ENCODE peak calls at places on chromosomes 1 and 21, in nine cellular contexts. O is heart left ventricle, U is colonic mucosa, X is lower lobe of right lung, N is right atrium auricular region, W is pancreas, E is mesenchymal stem cell, K is Karpas-422, M is brain microvascular endothelial cell. P is an unnamed sample. For H3K27me3, the result is how much of the 10 kb centered on the place peaks cover.

GRCh38 chr1:85366391-85366790 is 90.0 kb upstream of the BCL10 start:
- DNase-seq in K (no peak), N (no peak), X (no peak), E (peak), U (no peak), O (no peak), M (peak), W (no peak), P (no peak)

GRCh38 chr1:24955779-24956365 is 25.8 kb upstream of the RUNX3 start:
- DNase-seq in W (no peak), O (no peak), X (no peak), M (no peak), N (no peak), U (no peak), E (no peak), K (no peak), P (no peak)

GRCh38 chr1:118115567-118116272 is 69.3 kb downstream of the SPAG17 start:
- DNase-seq in E (no peak), U (no peak), W (no peak), M (no peak), N (no peak), X (no peak), O (no peak), K (no peak), P (no peak)

GRCh38 chr1:179178965-179179364 is 50.5 kb downstream of the ABL2 start:
- DNase-seq in U (no peak), M (no peak), K (no peak), X (no peak), O (no peak), E (peak), W (no peak), N (no peak), P (no peak)

GRCh38 chr21:36047139-36047538 is 13.2 kb downstream of the SETD4 start:
- DNase-seq in N (no peak), O (no peak), M (no peak), K (no peak), E (no peak), U (no peak), X (no peak), W (no peak), P (no peak)

GRCh38 chr1:53535846-53536245 is 76.6 kb downstream of the DMRTB1 start:
- DNase-seq in O (no peak), W (no peak), U (no peak), K (no peak), N (no peak), M (peak), X (no peak), E (no peak), P (no peak)

GRCh38 chr1:95017775-95018174 is 55.0 kb downstream of the ALG14 start:
- DNase-seq in N (no peak), K (no peak), O (no peak), E (no peak), X (no peak), U (no peak), W (no peak), M (no peak), P (no peak)

GRCh38 chr1:115329965-115330364 is 8.1 kb downstream of the NGF start:
- DNase-seq in O (no peak), E (no peak), N (no peak), M (no peak), U (no peak), K (no peak), X (no peak), W (no peak), P (peak)

GRCh38 chr1:209733409-209734192 is 22.3 kb upstream of the TRAF3IP3 start:
- DNase-seq in W (no peak), X (no peak), O (no peak), U (no peak), M (peak), K (peak), E (no peak), N (no peak), P (no peak)

GRCh38 chr1:233815865-233816264 is 88.6 kb upstream of the SLC35F3 start:
- DNase-seq in M (no peak), K (no peak), E (no peak), X (no peak), O (no peak), U (no peak), W (no peak), N (no peak), P (no peak)

GRCh38 chr1:25712299-25712970 is 87.6 kb upstream of the SELENON start:
- DNase-seq in M (no peak), E (no peak), O (no peak), W (peak), X (no peak), K (no peak), U (no peak), N (no peak), P (no peak)

GRCh38 chr21:20301395-20301794 is 696.8 kb upstream of the NCAM2 start:
- DNase-seq in E (no peak), X (no peak), N (no peak), K (no peak), M (no peak), O (no peak), W (no peak), U (no peak), P (no peak)

GRCh38 chr1:107145637-107146036 is 4.8 kb downstream of the NTNG1 start:
- DNase-seq in O (no peak), E (no peak), K (no peak), N (no peak), X (no peak), M (no peak), U (no peak), W (no peak), P (no peak)

GRCh38 chr1:56578963-56579875 is at the start of gene PLPP3:
- DNase-seq in X (peak), W (peak), E (peak), N (peak), U (peak), M (peak), K (peak), O (peak), P (peak)

GRCh38 chr1:61050541-61051454 is 31.6 kb upstream of the NFIA start:
- DNase-seq in E (peak), X (peak), U (peak), O (peak), K (no peak), W (peak), M (no peak), N (no peak), P (no peak)

GRCh38 chr1:93592636-93592949 is 89.0 kb downstream of the BCAR3 start:
- DNase-seq in M (no peak), U (no peak), X (no peak), W (no peak), K (no peak), E (no peak), N (no peak), O (no peak), P (no peak)

GRCh38 chr1:243890576-243890975 is 40.5 kb upstream of the AKT3 start:
- DNase-seq in M (no peak), U (no peak), X (no peak), W (no peak), O (no peak), E (peak), K (no peak), N (no peak), P (peak)

GRCh38 chr21:14361958-14362357 is 21.0 kb downstream of the HSPA13 start:
- DNase-seq in K (no peak), E (no peak), O (no peak), U (no peak), M (peak), X (no peak), W (no peak), N (no peak), P (no peak)

GRCh38 chr1:219941179-219942118 is 13.1 kb upstream of the SLC30A10 start:
- DNase-seq in W (no peak), U (no peak), M (no peak), K (no peak), E (no peak), O (no peak), X (no peak), N (no peak), P (no peak)

GRCh38 chr1:34060901-34061415 is 104.1 kb downstream of the CSMD2 start:
- DNase-seq in O (no peak), X (no peak), U (peak), M (no peak), E (no peak), N (no peak), K (no peak), W (no peak), P (no peak)

GRCh38 chr1:1599030-1599916 is 662 bp downstream of the FNDC10 start:
- DNase-seq in X (peak), M (no peak), O (no peak), E (peak), W (no peak), K (no peak), N (no peak), U (no peak), P (peak)

GRCh38 chr1:58745666-58746065 is 38.2 kb downstream of the JUN start:
- DNase-seq in M (no peak), O (no peak), W (no peak), K (no peak), N (no peak), X (no peak), U (no peak), E (no peak), P (no peak)

GRCh38 chr1:173491508-173491907 is 14.4 kb downstream of the PRDX6 start:
- DNase-seq in M (no peak), U (no peak), W (no peak), N (no peak), K (no peak), E (no peak), X (no peak), O (no peak), P (no peak)

GRCh38 chr1:28898267-28898955 is 16.0 kb upstream of the EPB41 start:
- DNase-seq in E (no peak), K (peak), N (no peak), W (peak), M (no peak), X (no peak), U (no peak), O (no peak), P (no peak)

GRCh38 chr1:173861731-173862145 is 6.1 kb downstream of the GAS5 start:
- DNase-seq in M (no peak), N (no peak), U (no peak), X (no peak), O (no peak), K (peak), W (no peak), E (no peak), P (peak)

GRCh38 chr1:62529227-62529626 is 68.1 kb upstream of the ANGPTL3 start:
- DNase-seq in M (no peak), E (no peak), W (no peak), X (no peak), U (no peak), N (no peak), K (no peak), O (no peak), P (no peak)

GRCh38 chr21:36643374-36644250 is 55.3 kb upstream of the SIM2 start:
- DNase-seq in M (no peak), W (no peak), X (no peak), K (no peak), O (no peak), U (no peak), N (no peak), E (no peak), P (no peak)

GRCh38 chr1:23368562-23369334 is 888 bp downstream of the ZNF436 start:
- DNase-seq in K (peak), X (peak), U (peak), N (peak), E (peak), W (peak), M (peak), O (peak), P (peak)

GRCh38 chr1:66372522-66373071 is 161.4 kb upstream of the SGIP1 start:
- DNase-seq in M (no peak), E (no peak), K (no peak), U (no peak), O (no peak), W (no peak), N (no peak), X (no peak), P (no peak)

GRCh38 chr1:50497007-50497406 is 73.8 kb upstream of the DMRTA2 start:
- DNase-seq in O (no peak), N (no peak), W (no peak), K (no peak), E (peak), M (no peak), X (no peak), U (no peak), P (no peak)

GRCh38 chr1:66012076-66012769 is 219.5 kb downstream of the PDE4B start:
- DNase-seq in N (no peak), U (no peak), W (no peak), E (no peak), O (no peak), K (no peak), X (no peak), M (no peak), P (no peak)

GRCh38 chr1:247402099-247402706 is 13.8 kb upstream of the NLRP3 start:
- DNase-seq in E (no peak), W (no peak), U (peak), K (no peak), M (no peak), O (no peak), X (peak), N (no peak), P (no peak)

GRCh38 chr21:38853421-38853919 is 47.7 kb downstream of the ETS2 start:
- DNase-seq in O (peak), X (no peak), M (peak), U (peak), N (no peak), E (peak), W (peak), K (peak), P (peak)

DNA sequence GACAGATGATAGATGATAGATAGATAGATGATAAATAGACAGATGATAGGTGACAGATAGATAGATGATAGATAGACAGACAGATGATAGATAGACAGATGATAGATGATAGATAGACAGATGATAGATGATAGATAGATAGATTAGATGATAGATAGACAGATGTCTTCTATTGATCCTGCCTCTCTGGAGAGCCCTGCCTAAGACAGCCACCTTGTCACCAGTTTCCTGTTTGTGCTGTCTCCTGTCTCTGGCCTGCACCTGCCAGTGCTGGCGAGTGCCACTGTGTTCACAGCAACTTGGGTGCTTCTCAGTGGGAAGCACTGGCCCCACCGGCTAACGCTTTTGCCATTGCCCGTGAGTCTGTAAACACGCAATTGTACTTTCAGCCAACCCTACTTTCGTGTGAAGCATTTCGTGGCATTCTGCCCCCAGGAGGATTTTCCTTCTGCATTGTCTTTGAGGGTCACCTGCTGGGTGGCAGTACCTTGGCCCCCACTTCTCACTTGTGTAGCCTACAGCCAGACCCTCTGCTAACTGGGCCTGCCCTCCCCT is 23.5 kb upstream of the PDE9A start:
- DNase-seq in E (no peak), K (no peak), M (no peak), X (peak), U (no peak), N (no peak), W (peak), O (no peak), P (no peak)
- H3K27me3 ChIP-seq in E (half or more), K (under half), M (under half), X (under half), U (under half), N (under half), W (under half), O (under half), P (under half)

DNA sequence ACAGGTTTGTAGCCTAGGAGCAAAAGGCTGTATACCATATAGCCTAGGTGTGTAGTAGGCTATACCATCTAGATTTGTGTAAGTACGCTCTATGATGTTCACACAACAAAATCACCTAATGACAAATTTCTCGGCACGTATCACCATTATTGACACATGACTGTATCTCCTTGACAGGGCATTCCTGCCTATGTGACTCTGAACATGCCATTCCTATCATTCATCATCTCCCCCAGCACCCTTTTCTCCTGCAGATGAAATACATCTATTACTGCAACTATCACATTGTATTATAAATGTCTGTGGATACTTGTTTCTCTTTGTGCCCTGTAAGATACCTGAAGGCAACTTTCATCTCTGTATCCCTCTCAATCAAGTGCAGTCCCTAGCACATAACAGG is 29.9 kb downstream of the TP53BP2 start:
- DNase-seq in O (no peak), E (peak), K (no peak), U (no peak), N (no peak), X (no peak), M (peak), W (no peak), P (no peak)
- H3K4me3 ChIP-seq in O (no peak), E (no peak), K (no peak), U (no peak), N (no peak), X (no peak), M (no peak), W (no peak), P (no peak)

GRCh38 chr1:230877924-230878583 is 9.7 kb upstream of the C1orf198 start:
- DNase-seq in O (no peak), U (no peak), W (no peak), E (no peak), N (no peak), X (no peak), K (no peak), M (no peak), P (no peak)
- H3K27me3 ChIP-seq in O (under half), U (under half), W (under half), E (under half), N (under half), X (under half), K (under half), M (under half), P (under half)

GRCh38 chr1:32764826-32765545 is 52.2 kb downstream of the YARS1 start:
- DNase-seq in M (no peak), E (no peak), W (no peak), N (no peak), U (peak), K (no peak), O (no peak), X (peak), P (no peak)
- H3K4me3 ChIP-seq in M (no peak), E (no peak), W (no peak), N (no peak), U (no peak), K (no peak), O (no peak), X (no peak), P (no peak)

DNA sequence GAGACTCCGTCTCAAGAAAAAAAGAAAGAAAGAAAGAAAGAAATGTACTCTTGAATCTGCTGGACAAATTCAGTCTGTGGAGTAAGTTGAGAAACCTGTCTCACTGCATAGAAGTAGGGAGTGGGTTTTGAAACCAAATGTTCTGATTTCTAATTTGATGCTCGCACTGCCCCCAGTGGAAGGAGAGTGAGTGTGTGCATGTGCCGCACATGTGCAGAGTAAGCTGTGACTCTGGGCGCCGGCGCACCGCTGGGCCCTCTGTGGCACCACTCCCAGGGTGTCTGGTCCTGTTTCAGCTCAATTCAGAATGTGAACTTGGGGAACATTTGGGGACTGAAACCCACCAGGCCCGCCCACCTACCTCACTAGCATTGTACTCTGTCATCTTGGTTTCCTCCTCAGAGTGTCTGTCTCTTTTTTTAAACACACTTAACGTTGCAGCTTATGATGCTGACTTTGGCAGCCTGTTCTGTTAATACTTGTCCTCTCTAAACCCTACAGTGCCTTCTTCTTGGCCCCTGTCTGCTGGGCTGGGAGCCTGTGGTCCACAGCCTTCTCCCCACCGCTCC is 104.6 kb downstream of the CACNA1E start:
- DNase-seq in K (peak), W (no peak), O (no peak), E (no peak), N (no peak), M (no peak), X (no peak), U (no peak), P (peak)
- H3K27me3 ChIP-seq in K (under half), W (under half), O (under half), E (under half), N (under half), M (under half), X (under half), U (under half), P (under half)

P was measured in MG63.